ENCODE peak calls at places on chromosomes 7 and 10, in seven cellular contexts. S is tibial artery, I is OCI-LY7, K is cardiac muscle cell, F is dorsolateral prefrontal cortex, B is epithelial cell of proximal tubule, R is LNCaP clone FGC. D is an unnamed sample.

GRCh38 chr10:118914626-118915025 is 114.9 kb upstream of the NANOS1 start:
- DNase-seq in S (no peak), I (no peak), K (no peak), F (no peak), B (no peak), R (no peak), D (no peak)

GRCh38 chr10:80406249-80406648 is 2.1 kb upstream of the PRXL2A start:
- DNase-seq in S (no peak), I (no peak), K (no peak), F (no peak), B (no peak), R (no peak), D (no peak)

GRCh38 chr7:93016681-93017349 is 101.0 kb downstream of the SAMD9 start:
- DNase-seq in S (no peak), I (no peak), K (no peak), F (no peak), B (no peak), R (no peak), D (no peak)

GRCh38 chr10:6279540-6280267 is 77.0 kb downstream of the PFKFB3 start:
- DNase-seq in S (no peak), I (no peak), K (peak), F (no peak), B (peak), R (no peak), D (no peak)

GRCh38 chr7:25949672-25950487 is 202.1 kb upstream of the NFE2L3 start:
- DNase-seq in S (no peak), I (peak), K (peak), F (no peak), B (no peak), R (no peak), D (no peak)

GRCh38 chr10:103835121-103836045 is 20.0 kb downstream of the SH3PXD2A start:
- DNase-seq in S (peak), I (peak), K (no peak), F (no peak), B (no peak), R (no peak), D (peak)

GRCh38 chr10:33331020-33331557 is 3.4 kb downstream of the NRP1 start:
- DNase-seq in S (no peak), I (no peak), K (no peak), F (no peak), B (no peak), R (no peak), D (no peak)

GRCh38 chr10:125979976-125980375 is 83.6 kb downstream of the FANK1 start:
- DNase-seq in S (no peak), I (no peak), K (no peak), F (no peak), B (no peak), R (no peak), D (no peak)

GRCh38 chr10:34079702-34080484 is 735.2 kb downstream of the PARD3 start:
- DNase-seq in S (no peak), I (no peak), K (no peak), F (no peak), B (no peak), R (no peak), D (no peak)

GRCh38 chr10:49837096-49837495 is 75.0 kb upstream of the OGDHL start:
- DNase-seq in S (no peak), I (no peak), K (no peak), F (no peak), B (peak), R (no peak), D (no peak)

GRCh38 chr10:93762979-93763391 is 5.2 kb downstream of the LGI1 start:
- DNase-seq in S (no peak), I (no peak), K (no peak), F (no peak), B (no peak), R (peak), D (no peak)

GRCh38 chr7:82419200-82419599 is 24.4 kb downstream of the CACNA2D1 start:
- DNase-seq in S (no peak), I (no peak), K (peak), F (no peak), B (no peak), R (no peak), D (no peak)

GRCh38 chr7:116569737-116570136 is 44.9 kb downstream of the CAV1 start:
- DNase-seq in S (no peak), I (no peak), K (no peak), F (no peak), B (no peak), R (no peak), D (no peak)

GRCh38 chr7:618539-619355 is 99.1 kb upstream of the PDGFA start:
- DNase-seq in S (no peak), I (no peak), K (no peak), F (no peak), B (no peak), R (peak), D (no peak)

GRCh38 chr7:92982928-92983327 is 134.9 kb downstream of the SAMD9 start:
- DNase-seq in S (no peak), I (no peak), K (no peak), F (no peak), B (no peak), R (no peak), D (no peak)

GRCh38 chr10:91162495-91163268 is 57.8 kb upstream of the PCGF5 start:
- DNase-seq in S (peak), I (peak), K (peak), F (peak), B (no peak), R (no peak), D (peak)

GRCh38 chr7:137992738-137993394 is 9.0 kb downstream of the CREB3L2 start:
- DNase-seq in S (peak), I (no peak), K (no peak), F (no peak), B (no peak), R (no peak), D (peak)

GRCh38 chr10:60353519-60354258 is 36.0 kb downstream of the ANK3 start:
- DNase-seq in S (no peak), I (no peak), K (no peak), F (peak), B (peak), R (no peak), D (no peak)

GRCh38 chr7:120064565-120064964 is 208.4 kb upstream of the KCND2 start:
- DNase-seq in S (no peak), I (no peak), K (no peak), F (no peak), B (peak), R (no peak), D (no peak)

GRCh38 chr7:128879939-128880746 is 17.5 kb downstream of the ATP6V1F start:
- DNase-seq in S (no peak), I (no peak), K (peak), F (peak), B (no peak), R (no peak), D (peak)

GRCh38 chr10:21614000-21614399 is 80.0 kb downstream of the MLLT10 start:
- DNase-seq in S (no peak), I (no peak), K (no peak), F (no peak), B (no peak), R (no peak), D (no peak)

GRCh38 chr10:43226851-43227845 is 39.7 kb downstream of the RASGEF1A start:
- DNase-seq in S (peak), I (no peak), K (no peak), F (peak), B (no peak), R (no peak), D (peak)

GRCh38 chr10:86400705-86401587 is 34.4 kb upstream of the GRID1 start:
- DNase-seq in S (peak), I (peak), K (peak), F (peak), B (no peak), R (no peak), D (peak)

GRCh38 chr7:818031-818699 is 14.1 kb upstream of the SUN1 start:
- DNase-seq in S (no peak), I (peak), K (no peak), F (no peak), B (no peak), R (no peak), D (no peak)

GRCh38 chr7:51340029-51340838 is 23.6 kb upstream of the COBL start:
- DNase-seq in S (no peak), I (no peak), K (no peak), F (no peak), B (no peak), R (no peak), D (no peak)

GRCh38 chr7:142496545-142496991 is 238.7 kb upstream of the PRSS58 start:
- DNase-seq in S (no peak), I (peak), K (peak), F (no peak), B (no peak), R (no peak), D (no peak)

GRCh38 chr7:73766556-73767229 is 3.4 kb downstream of the CLDN3 start:
- DNase-seq in S (no peak), I (no peak), K (no peak), F (no peak), B (no peak), R (peak), D (no peak)

GRCh38 chr7:95318501-95318900 is 5.8 kb downstream of the PON1 start:
- DNase-seq in S (no peak), I (no peak), K (no peak), F (no peak), B (no peak), R (peak), D (no peak)

GRCh38 chr7:14825909-14826308 is 76.6 kb downstream of the DGKB start:
- DNase-seq in S (no peak), I (no peak), K (no peak), F (no peak), B (no peak), R (peak), D (no peak)

GRCh38 chr7:94245500-94245899 is 149.2 kb upstream of the COL1A2 start:
- DNase-seq in S (no peak), I (no peak), K (no peak), F (no peak), B (no peak), R (no peak), D (no peak)

GRCh38 chr10:25280076-25280475 is 105.3 kb downstream of the GPR158 start:
- DNase-seq in S (no peak), I (no peak), K (no peak), F (no peak), B (no peak), R (no peak), D (no peak)

GRCh38 chr7:19915596-19915995 is 142.2 kb upstream of the TMEM196 start:
- DNase-seq in S (no peak), I (no peak), K (no peak), F (no peak), B (no peak), R (no peak), D (no peak)

GRCh38 chr10:50250058-50250854 is 1.1 kb downstream of the ASAH2 start:
- DNase-seq in S (no peak), I (no peak), K (no peak), F (no peak), B (no peak), R (no peak), D (no peak)

GRCh38 chr7:33757563-33758165 is 147.7 kb upstream of the BMPER start:
- DNase-seq in S (peak), I (peak), K (peak), F (no peak), B (no peak), R (no peak), D (no peak)

GRCh38 chr10:102555781-102556328 is 52.1 kb downstream of the SUFU start:
- DNase-seq in S (no peak), I (no peak), K (no peak), F (peak), B (no peak), R (no peak), D (peak)

GRCh38 chr10:67005981-67006380 is 80.1 kb downstream of the LRRTM3 start:
- DNase-seq in S (no peak), I (no peak), K (peak), F (no peak), B (no peak), R (no peak), D (no peak)

GRCh38 chr7:22723171-22723601 is 3.8 kb upstream of the IL6 start:
- DNase-seq in S (peak), I (no peak), K (peak), F (no peak), B (no peak), R (peak), D (peak)

GRCh38 chr10:123930340-123931001 is 38.9 kb upstream of the CPXM2 start:
- DNase-seq in S (peak), I (no peak), K (no peak), F (no peak), B (no peak), R (no peak), D (no peak)

DNA sequence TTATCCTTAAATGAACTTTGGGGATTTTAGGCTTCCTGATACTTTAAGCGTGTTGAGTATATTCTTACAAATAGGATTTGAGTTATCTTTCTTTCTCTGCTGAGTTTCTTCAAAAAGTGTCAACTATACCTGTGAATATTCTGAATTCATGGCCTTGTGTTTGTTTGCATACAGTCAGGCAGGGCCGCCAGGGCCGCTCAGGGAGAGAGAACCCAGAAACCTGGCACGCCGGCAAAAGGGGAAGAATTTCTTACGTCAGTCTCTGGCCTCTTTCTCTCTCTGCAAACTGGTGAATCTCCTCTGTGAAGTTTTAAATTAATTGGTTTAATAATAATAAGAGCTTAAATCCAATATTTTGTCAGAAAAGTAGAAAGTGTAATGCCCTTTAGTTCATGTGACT is 29.3 kb upstream of the BNIP3 start:
- DNase-seq in S (no peak), I (no peak), K (no peak), F (no peak), B (no peak), R (no peak), D (no peak)
- H3K4me3 ChIP-seq in S (no peak), I (no peak), K (no peak), F (no peak), B (no peak), R (no peak), D (peak)

DNA sequence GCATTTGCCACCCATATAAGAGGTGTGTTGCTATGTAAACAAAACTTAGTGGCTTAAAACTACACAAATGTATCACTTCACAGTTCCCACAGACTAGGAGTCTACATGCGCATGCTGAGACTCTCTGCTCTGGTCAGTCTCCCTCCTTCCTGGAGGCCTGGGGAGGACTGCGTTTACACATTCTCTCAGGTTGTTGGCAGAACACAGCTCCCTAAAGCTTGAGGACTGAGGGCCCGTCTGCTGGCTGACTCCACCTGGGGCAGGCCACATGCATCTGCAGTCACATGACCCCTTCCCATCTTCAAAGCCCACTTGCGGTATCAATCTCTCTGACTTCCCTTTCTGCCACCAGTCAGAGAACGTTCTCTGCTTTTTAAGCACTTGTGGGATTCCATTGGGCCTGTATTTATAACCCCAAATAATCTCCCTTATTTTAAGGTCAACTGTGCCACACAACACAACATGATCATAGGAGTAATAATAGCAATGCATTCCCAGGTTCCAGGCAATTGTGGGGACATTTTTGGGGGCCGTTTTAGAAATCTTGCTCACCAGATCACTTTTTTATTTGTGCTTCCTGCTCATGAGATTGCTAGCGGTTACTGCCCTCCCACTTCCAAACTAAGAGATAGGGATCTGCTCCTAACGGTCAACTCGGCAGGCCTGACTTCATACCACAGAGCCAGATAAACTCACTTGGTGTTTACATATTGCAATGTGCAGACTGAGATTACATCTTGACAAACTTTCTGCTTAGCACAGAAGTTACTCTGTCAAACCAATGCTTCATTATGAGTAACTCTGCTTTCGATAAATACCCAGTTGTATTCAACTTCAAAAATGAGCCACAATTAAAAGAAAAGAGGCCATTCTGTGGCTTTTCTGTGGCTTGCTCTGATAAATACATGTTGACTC is 96.3 kb downstream of the ALOX5 start:
- DNase-seq in S (no peak), I (peak), K (peak), F (no peak), B (no peak), R (peak), D (no peak)
- H3K4me3 ChIP-seq in S (no peak), I (no peak), K (no peak), F (no peak), B (no peak), R (no peak), D (no peak)

GRCh38 chr7:105187302-105188169 is 173.5 kb downstream of the KMT2E start:
- DNase-seq in S (no peak), I (no peak), K (no peak), F (no peak), B (no peak), R (no peak), D (no peak)
- H3K4me3 ChIP-seq in S (no peak), I (no peak), K (no peak), F (no peak), B (no peak), R (no peak), D (no peak)

GRCh38 chr10:62050627-62050924 is 149.1 kb downstream of the ARID5B start:
- DNase-seq in S (no peak), I (no peak), K (no peak), F (no peak), B (no peak), R (no peak), D (no peak)

GRCh38 chr10:62049815-62050626 is 148.5 kb downstream of the ARID5B start:
- DNase-seq in S (no peak), I (no peak), K (no peak), F (no peak), B (no peak), R (no peak), D (no peak)

GRCh38 chr10:62048919-62049636 is 147.6 kb downstream of the ARID5B start:
- DNase-seq in S (peak), I (peak), K (peak), F (peak), B (peak), R (peak), D (peak)

GRCh38 chr10:62052276-62052675 is 150.8 kb downstream of the ARID5B start:
- DNase-seq in S (no peak), I (no peak), K (no peak), F (no peak), B (no peak), R (no peak), D (peak)

DNA sequence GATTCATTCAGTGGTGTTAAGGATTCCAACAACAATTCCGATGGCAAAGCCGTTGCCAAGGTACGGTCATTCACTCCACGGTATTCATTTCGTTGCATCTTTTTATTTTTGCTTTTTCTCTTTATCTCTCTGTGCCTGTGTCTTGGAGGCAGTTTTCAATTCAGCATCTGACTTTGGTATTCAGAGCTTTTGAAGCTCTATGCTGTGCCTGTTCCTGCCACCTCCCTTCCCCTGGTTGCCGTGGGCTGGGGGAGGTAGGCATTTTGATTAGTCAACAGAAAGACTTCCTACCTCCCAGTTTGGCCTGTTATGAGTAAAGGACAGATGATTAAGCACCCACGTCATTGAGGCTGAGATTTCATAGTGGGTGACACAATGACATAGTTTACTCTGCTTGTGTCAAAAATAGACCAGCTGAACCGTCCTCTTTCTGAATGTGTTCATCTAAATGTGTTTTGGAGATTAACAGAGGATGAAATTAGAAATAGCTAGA is 149.5 kb downstream of the ARID5B start:
- DNase-seq in S (peak), I (no peak), K (peak), F (peak), B (peak), R (no peak), D (peak)
- H3K4me3 ChIP-seq in S (peak), I (peak), K (no peak), F (peak), B (peak), R (no peak), D (peak)

GRCh38 chr10:95286707-95287106 is 4.1 kb downstream of the PDLIM1 start:
- DNase-seq in S (no peak), I (no peak), K (no peak), F (no peak), B (no peak), R (no peak), D (no peak)

GRCh38 chr10:95289003-95289920 is 1.5 kb downstream of the PDLIM1 start:
- DNase-seq in S (no peak), I (peak), K (no peak), F (no peak), B (no peak), R (no peak), D (no peak)

GRCh38 chr10:95285556-95285955 is 5.2 kb downstream of the PDLIM1 start:
- DNase-seq in S (no peak), I (no peak), K (no peak), F (no peak), B (no peak), R (no peak), D (no peak)

GRCh38 chr10:95288273-95288672 is 2.5 kb downstream of the PDLIM1 start:
- DNase-seq in S (no peak), I (no peak), K (no peak), F (no peak), B (no peak), R (no peak), D (no peak)

DNA sequence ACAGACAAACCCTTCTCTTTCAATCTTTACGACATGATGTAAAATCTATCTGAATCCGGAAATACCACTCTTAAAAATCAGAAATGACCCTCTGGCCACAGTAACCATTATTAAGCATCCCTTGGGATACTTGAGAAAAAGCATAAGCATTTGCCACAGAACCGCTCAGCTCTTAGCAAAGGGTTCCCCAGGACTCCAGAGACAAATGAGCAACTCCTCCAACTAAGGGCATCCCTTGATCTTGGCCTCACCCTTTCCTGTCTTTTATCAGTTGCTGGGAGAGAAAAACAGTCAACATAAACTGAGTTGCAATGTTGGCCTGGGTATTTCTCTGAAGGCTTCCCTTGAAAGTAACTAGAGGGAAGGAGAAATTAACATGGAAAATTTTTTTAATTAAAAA is 3.5 kb downstream of the PDLIM1 start:
- DNase-seq in S (no peak), I (no peak), K (no peak), F (no peak), B (no peak), R (no peak), D (no peak)
- H3K4me3 ChIP-seq in S (peak), I (no peak), K (no peak), F (no peak), B (no peak), R (no peak), D (peak)

GRCh38 chr10:17452060-17452894 is 2.1 kb downstream of the ST8SIA6 start:
- DNase-seq in S (no peak), I (no peak), K (no peak), F (no peak), B (no peak), R (no peak), D (no peak)
- H3K4me3 ChIP-seq in S (no peak), I (no peak), K (no peak), F (no peak), B (no peak), R (no peak), D (peak)

D was measured in psoas muscle.